ENCODE peak calls at places on chromosomes 3 and 15, in six cellular contexts. Z is effector CD4-positive, alpha-beta T cell; R is upper lobe of left lung; Q is NCI-H187 treated with DMSO at 0.1 percent for 48 hours; I is iPS-NIHi11; H is tibial nerve. C is an unnamed sample.

GRCh38 chr15:47466357-47466756 is 250.9 kb upstream of the SEMA6D start:
- DNase-seq in Z (no peak), R (no peak), Q (no peak), I (no peak), H (no peak), C (no peak)

GRCh38 chr3:34260266-34260990 is 462.0 kb downstream of the PDCD6IP start:
- DNase-seq in Z (no peak), R (no peak), Q (no peak), I (peak), H (peak), C (peak)

GRCh38 chr15:45522931-45523331 is 376 bp upstream of the SLC30A4 start:
- DNase-seq in Z (peak), R (no peak), Q (no peak), I (no peak), H (peak), C (no peak)

GRCh38 chr15:46088486-46089437 is 453.9 kb downstream of the SQOR start:
- DNase-seq in Z (no peak), R (no peak), Q (no peak), I (no peak), H (no peak), C (no peak)

GRCh38 chr3:193560870-193561269 is 6.2 kb upstream of the ATP13A4 start:
- DNase-seq in Z (no peak), R (no peak), Q (no peak), I (no peak), H (no peak), C (no peak)

GRCh38 chr3:196202516-196202970 is 8.7 kb downstream of the ZDHHC19 start:
- DNase-seq in Z (no peak), R (peak), Q (no peak), I (no peak), H (peak), C (no peak)

GRCh38 chr15:39584266-39584659 is 3.4 kb downstream of the THBS1 start:
- DNase-seq in Z (no peak), R (no peak), Q (no peak), I (no peak), H (no peak), C (no peak)

GRCh38 chr3:9732080-9732752 is 681 bp downstream of the BRPF1 start:
- DNase-seq in Z (peak), R (no peak), Q (no peak), I (peak), H (no peak), C (peak)

GRCh38 chr3:8769088-8769822 is at the start of gene OXTR:
- DNase-seq in Z (peak), R (peak), Q (no peak), I (peak), H (peak), C (peak)

GRCh38 chr15:77508541-77509505 is 88.1 kb downstream of the HMG20A start:
- DNase-seq in Z (no peak), R (no peak), Q (no peak), I (no peak), H (peak), C (no peak)

GRCh38 chr3:171699611-171700010 is 110.7 kb downstream of the PLD1 start:
- DNase-seq in Z (no peak), R (no peak), Q (no peak), I (no peak), H (no peak), C (no peak)

GRCh38 chr3:43028678-43029490 is 49.8 kb downstream of the GASK1A start:
- DNase-seq in Z (no peak), R (no peak), Q (no peak), I (no peak), H (no peak), C (peak)

GRCh38 chr3:132803889-132804288 is 81.7 kb upstream of the NPHP3 start:
- DNase-seq in Z (no peak), R (no peak), Q (no peak), I (peak), H (no peak), C (peak)

GRCh38 chr15:48628832-48629231 is 16.7 kb downstream of the FBN1 start:
- DNase-seq in Z (no peak), R (no peak), Q (no peak), I (no peak), H (no peak), C (no peak)

GRCh38 chr3:136326316-136326715 is 76.2 kb downstream of the PCCB start:
- DNase-seq in Z (no peak), R (peak), Q (no peak), I (no peak), H (no peak), C (no peak)